ENCODE peak calls at places on chromosomes 13 and 19, in five cellular contexts. F, Z, K, J and X are unnamed samples.

GRCh38 chr13:24050292-24050711 is 110.2 kb upstream of the SPATA13 start:
- DNase-seq in F (no peak), Z (peak; percentile 81), K (peak; percentile 13), J (peak; percentile 54), X (peak; percentile 43)

GRCh38 chr19:57410748-57411671 is at the start of gene ZNF17:
- DNase-seq in F (peak; percentile 95), Z (peak; percentile 94), K (peak; percentile 87), J (peak; percentile 92), X (peak; percentile 95)

GRCh38 chr13:30725331-30726085 is 9.8 kb upstream of the ALOX5AP start:
- DNase-seq in F (no peak), Z (peak; percentile 63), K (no peak), J (no peak), X (no peak)

GRCh38 chr13:53197424-53197823 is 168.8 kb downstream of the OLFM4 start:
- DNase-seq in F (no peak), Z (no peak), K (no peak), J (no peak), X (no peak)

GRCh38 chr13:20197361-20197834 is 4.7 kb upstream of the GJB2 start:
- DNase-seq in F (no peak), Z (peak; percentile 66), K (no peak), J (no peak), X (no peak)

GRCh38 chr13:21476893-21477472 is 17.9 kb upstream of the ZDHHC20 start:
- DNase-seq in F (peak; percentile 82), Z (peak; percentile 86), K (peak; percentile 81), J (peak; percentile 84), X (peak; percentile 85)

GRCh38 chr19:919157-920050 is 2.3 kb downstream of the KISS1R start:
- DNase-seq in F (no peak), Z (no peak), K (no peak), J (no peak), X (no peak)

GRCh38 chr19:13154241-13154778 is 4.1 kb downstream of the IER2 start:
- DNase-seq in F (peak; percentile 91), Z (peak; percentile 95), K (no peak), J (peak; percentile 88), X (peak; percentile 96)

GRCh38 chr19:56105090-56105701 is 15.9 kb downstream of the ZNF787 start:
- DNase-seq in F (peak; percentile 59), Z (peak; percentile 74), K (peak; percentile 43), J (peak; percentile 86), X (peak; percentile 86)

GRCh38 chr13:114112826-114113322 is 19.5 kb downstream of the RASA3 start:
- DNase-seq in F (no peak), Z (no peak), K (no peak), J (no peak), X (no peak)

GRCh38 chr19:48830965-48831364 is 5.3 kb downstream of the HSD17B14 start:
- DNase-seq in F (no peak), Z (no peak), K (no peak), J (no peak), X (no peak)

GRCh38 chr19:45497791-45498190 is 452 bp upstream of the PPM1N start:
- DNase-seq in F (no peak), Z (no peak), K (no peak), J (no peak), X (no peak)

GRCh38 chr13:78430166-78430791 is 173.1 kb downstream of the POU4F1 start:
- DNase-seq in F (no peak), Z (no peak), K (no peak), J (no peak), X (no peak)

GRCh38 chr13:26048745-26049144 is 3.1 kb downstream of the SHISA2 start:
- DNase-seq in F (no peak), Z (no peak), K (no peak), J (no peak), X (no peak)

GRCh38 chr19:55146648-55147218 is 2.3 kb downstream of the TNNT1 start:
- DNase-seq in F (peak; percentile 31), Z (no peak), K (no peak), J (no peak), X (no peak)

GRCh38 chr13:19606152-19606551 is 27.3 kb upstream of the MPHOSPH8 start:
- DNase-seq in F (no peak), Z (peak; percentile 51), K (no peak), J (no peak), X (no peak)

GRCh38 chr13:41384749-41385503 is 72.4 kb upstream of the RGCC start:
- DNase-seq in F (no peak), Z (peak; percentile 33), K (no peak), J (no peak), X (no peak)

GRCh38 chr13:49976314-49977258 is 20.3 kb upstream of the TRIM13 start:
- DNase-seq in F (peak; percentile 68), Z (peak; percentile 74), K (peak; percentile 5), J (peak; percentile 76), X (peak; percentile 62)

GRCh38 chr13:34028496-34029442 is 210.8 kb downstream of the RFC3 start:
- DNase-seq in F (no peak), Z (no peak), K (no peak), J (no peak), X (no peak)

GRCh38 chr19:8569066-8569761 is 8.0 kb downstream of the MYO1F start:
- DNase-seq in F (peak; percentile 40), Z (peak; percentile 95), K (no peak), J (no peak), X (peak; percentile 66)

GRCh38 chr19:10748924-10749434 is 31.1 kb downstream of the DNM2 start:
- DNase-seq in F (no peak), Z (peak; percentile 46), K (no peak), J (peak; percentile 85), X (peak; percentile 77)